ENCODE peak calls at places on chromosomes 16 and 17, in six cellular contexts. N is SK-N-SH, C is HCT116, S is H1, G is GM12878, I is HepG2. P is an unnamed sample.

GRCh38 chr17:73414171-73414955 is 102.6 kb upstream of the CDC42EP4 start:
- DNase-seq in N (no peak), C (no peak), S (no peak), G (no peak), I (no peak), P (no peak)

GRCh38 chr16:72060405-72060804 is 2.6 kb upstream of the HPR start:
- DNase-seq in N (no peak), C (no peak), S (no peak), G (no peak), I (no peak), P (no peak)

GRCh38 chr16:8673611-8674412 is 605 bp upstream of the ABAT start:
- DNase-seq in N (no peak), C (no peak), S (no peak), G (no peak), I (no peak), P (no peak)

GRCh38 chr16:19659554-19659953 is 58.5 kb downstream of the KNOP1 start:
- DNase-seq in N (no peak), C (no peak), S (no peak), G (no peak), I (no peak), P (no peak)

GRCh38 chr16:79247386-79247785 is 353.2 kb downstream of the MAF start:
- DNase-seq in N (no peak), C (no peak), S (no peak), G (no peak), I (no peak), P (peak)

GRCh38 chr17:69575346-69575761 is 160.9 kb downstream of the MAP2K6 start:
- DNase-seq in N (no peak), C (no peak), S (no peak), G (no peak), I (no peak), P (no peak)

GRCh38 chr17:14396542-14396941 is 95.7 kb downstream of the HS3ST3B1 start:
- DNase-seq in N (no peak), C (no peak), S (no peak), G (no peak), I (no peak), P (no peak)

GRCh38 chr17:59496178-59496577 is 69.2 kb upstream of the DHX40 start:
- DNase-seq in N (no peak), C (no peak), S (no peak), G (no peak), I (no peak), P (no peak)

GRCh38 chr16:55147401-55147800 is 176.6 kb upstream of the IRX6 start:
- DNase-seq in N (no peak), C (no peak), S (no peak), G (no peak), I (no peak), P (no peak)

GRCh38 chr17:82152556-82153294 is 54.7 kb upstream of the FASN start:
- DNase-seq in N (no peak), C (no peak), S (no peak), G (no peak), I (no peak), P (peak)

GRCh38 chr17:13996758-13997157 is 72.5 kb upstream of the COX10 start:
- DNase-seq in N (no peak), C (no peak), S (no peak), G (no peak), I (no peak), P (no peak)

GRCh38 chr17:6455321-6455705 is 11.1 kb downstream of the PIMREG start:
- DNase-seq in N (peak), C (no peak), S (peak), G (no peak), I (no peak), P (no peak)

GRCh38 chr17:63405741-63406261 is 40.3 kb downstream of the CYB561 start:
- DNase-seq in N (peak), C (peak), S (no peak), G (no peak), I (peak), P (peak)

GRCh38 chr17:40089085-40089895 is 11.1 kb downstream of the NR1D1 start:
- DNase-seq in N (no peak), C (no peak), S (no peak), G (no peak), I (no peak), P (no peak)

GRCh38 chr16:6852643-6853042 is 480.0 kb upstream of the RBFOX1 start:
- DNase-seq in N (no peak), C (no peak), S (no peak), G (no peak), I (no peak), P (no peak)

GRCh38 chr17:38731526-38732294 is 1.6 kb downstream of the CISD3 start:
- DNase-seq in N (no peak), C (no peak), S (no peak), G (no peak), I (no peak), P (no peak)

GRCh38 chr16:55040366-55041086 is 109.9 kb downstream of the IRX5 start:
- DNase-seq in N (no peak), C (no peak), S (no peak), G (no peak), I (no peak), P (no peak)

GRCh38 chr17:518047-518735 is 165.6 kb upstream of the RPH3AL start:
- DNase-seq in N (no peak), C (no peak), S (no peak), G (no peak), I (no peak), P (no peak)

GRCh38 chr16:59574296-59574695 is 840.2 kb upstream of the GOT2 start:
- DNase-seq in N (no peak), C (no peak), S (no peak), G (no peak), I (no peak), P (no peak)

GRCh38 chr17:50865060-50865867 is 890 bp downstream of the TOB1 start:
- DNase-seq in N (peak), C (peak), S (peak), G (no peak), I (peak), P (peak)

GRCh38 chr16:4814542-4815173 is 12.2 kb upstream of the ROGDI start:
- DNase-seq in N (no peak), C (no peak), S (no peak), G (no peak), I (no peak), P (no peak)

GRCh38 chr16:88570691-88571092 is 489 bp downstream of the ZC3H18 start:
- DNase-seq in N (no peak), C (no peak), S (no peak), G (no peak), I (no peak), P (peak)

GRCh38 chr17:61490540-61490975 is 38.3 kb downstream of the TBX4 start:
- DNase-seq in N (no peak), C (no peak), S (no peak), G (no peak), I (no peak), P (no peak)

GRCh38 chr16:83845263-83845662 is 37.5 kb downstream of the HSBP1 start:
- DNase-seq in N (no peak), C (no peak), S (no peak), G (no peak), I (no peak), P (no peak)

GRCh38 chr16:52924162-52924561 is 128.5 kb downstream of the CHD9NB start:
- DNase-seq in N (no peak), C (no peak), S (no peak), G (no peak), I (no peak), P (no peak)

GRCh38 chr17:51029568-51030463 is 90.9 kb downstream of the SPAG9 start:
- DNase-seq in N (no peak), C (no peak), S (no peak), G (no peak), I (no peak), P (no peak)

GRCh38 chr16:68760671-68761275 is 23.7 kb downstream of the CDH1 start:
- DNase-seq in N (no peak), C (no peak), S (no peak), G (peak), I (peak), P (no peak)

GRCh38 chr17:81090361-81091133 is 55.6 kb downstream of the BAIAP2 start:
- DNase-seq in N (peak), C (no peak), S (peak), G (no peak), I (no peak), P (peak)

GRCh38 chr16:57519796-57520360 is 16.5 kb downstream of the CCDC102A start:
- DNase-seq in N (peak), C (peak), S (peak), G (no peak), I (peak), P (peak)

GRCh38 chr16:88727871-88728270 is 21.6 kb downstream of the CTU2 start:
- DNase-seq in N (peak), C (no peak), S (no peak), G (no peak), I (no peak), P (no peak)

GRCh38 chr17:5759501-5759925 is 175.2 kb upstream of the NLRP1 start:
- DNase-seq in N (no peak), C (no peak), S (no peak), G (no peak), I (no peak), P (no peak)

GRCh38 chr16:12625068-12625467 is 178.6 kb downstream of the CPPED1 start:
- DNase-seq in N (no peak), C (no peak), S (no peak), G (no peak), I (no peak), P (no peak)
- TF ChIP-seq JUND in N (no peak), C (no peak), S (no peak), G (no peak), I (no peak), P (no peak)

DNA sequence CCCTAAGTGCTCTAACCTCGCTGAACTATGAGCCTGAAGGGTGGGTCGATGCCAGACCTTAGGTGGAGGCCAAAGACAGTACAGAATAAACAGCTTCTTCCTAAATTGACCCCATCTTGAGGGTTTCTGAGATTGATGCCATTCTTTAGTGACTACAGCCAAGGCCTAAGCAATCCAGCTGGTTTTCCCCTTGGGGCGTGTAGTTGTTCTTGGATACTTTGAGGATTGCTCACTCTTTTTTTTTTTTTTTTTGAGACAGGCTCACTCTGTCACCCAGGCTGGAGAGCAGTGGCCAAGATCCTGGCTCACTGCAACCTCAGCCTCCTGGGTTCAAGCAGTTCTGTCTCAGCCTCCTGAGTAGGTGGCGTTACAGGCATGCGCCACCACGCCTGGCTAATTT is 2.0 kb downstream of the OVCA2 start:
- DNase-seq in N (no peak), C (no peak), S (no peak), G (no peak), I (no peak), P (no peak)
- TF ChIP-seq JUND in N (no peak), C (no peak), S (no peak), G (no peak), I (no peak), P (no peak)

GRCh38 chr16:48102083-48103008 is 53.4 kb downstream of the ABCC12 start:
- DNase-seq in N (no peak), C (no peak), S (no peak), G (no peak), I (no peak), P (peak)

GRCh38 chr16:48098472-48098871 is 57.3 kb downstream of the ABCC12 start:
- DNase-seq in N (no peak), C (no peak), S (no peak), G (no peak), I (no peak), P (no peak)

GRCh38 chr16:48101069-48101674 is 54.6 kb downstream of the ABCC12 start:
- DNase-seq in N (no peak), C (no peak), S (no peak), G (peak), I (no peak), P (no peak)

DNA sequence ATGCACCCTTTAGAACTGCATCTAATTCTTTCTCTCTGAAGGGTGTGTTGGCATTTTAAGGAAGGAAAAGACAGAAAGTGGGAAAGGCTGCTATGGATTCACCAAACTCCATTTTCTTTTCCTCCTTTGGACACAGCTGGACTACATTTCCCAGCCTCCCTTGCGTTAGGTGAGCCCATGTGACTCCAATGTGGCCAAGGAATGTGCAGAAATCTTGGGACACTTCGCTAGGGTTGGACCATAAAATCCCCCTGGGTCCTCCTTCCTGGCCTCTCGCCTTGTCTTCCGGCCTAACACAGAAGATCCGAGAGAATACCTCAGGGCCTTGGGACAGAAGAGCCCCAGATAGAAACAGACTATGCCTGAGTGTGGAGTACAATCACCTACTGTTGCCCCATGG is 56.3 kb downstream of the ABCC12 start:
- DNase-seq in N (no peak), C (peak), S (no peak), G (no peak), I (no peak), P (peak)
- TF ChIP-seq JUND in N (no peak), C (no peak), S (no peak), G (no peak), I (no peak), P (no peak)

DNA sequence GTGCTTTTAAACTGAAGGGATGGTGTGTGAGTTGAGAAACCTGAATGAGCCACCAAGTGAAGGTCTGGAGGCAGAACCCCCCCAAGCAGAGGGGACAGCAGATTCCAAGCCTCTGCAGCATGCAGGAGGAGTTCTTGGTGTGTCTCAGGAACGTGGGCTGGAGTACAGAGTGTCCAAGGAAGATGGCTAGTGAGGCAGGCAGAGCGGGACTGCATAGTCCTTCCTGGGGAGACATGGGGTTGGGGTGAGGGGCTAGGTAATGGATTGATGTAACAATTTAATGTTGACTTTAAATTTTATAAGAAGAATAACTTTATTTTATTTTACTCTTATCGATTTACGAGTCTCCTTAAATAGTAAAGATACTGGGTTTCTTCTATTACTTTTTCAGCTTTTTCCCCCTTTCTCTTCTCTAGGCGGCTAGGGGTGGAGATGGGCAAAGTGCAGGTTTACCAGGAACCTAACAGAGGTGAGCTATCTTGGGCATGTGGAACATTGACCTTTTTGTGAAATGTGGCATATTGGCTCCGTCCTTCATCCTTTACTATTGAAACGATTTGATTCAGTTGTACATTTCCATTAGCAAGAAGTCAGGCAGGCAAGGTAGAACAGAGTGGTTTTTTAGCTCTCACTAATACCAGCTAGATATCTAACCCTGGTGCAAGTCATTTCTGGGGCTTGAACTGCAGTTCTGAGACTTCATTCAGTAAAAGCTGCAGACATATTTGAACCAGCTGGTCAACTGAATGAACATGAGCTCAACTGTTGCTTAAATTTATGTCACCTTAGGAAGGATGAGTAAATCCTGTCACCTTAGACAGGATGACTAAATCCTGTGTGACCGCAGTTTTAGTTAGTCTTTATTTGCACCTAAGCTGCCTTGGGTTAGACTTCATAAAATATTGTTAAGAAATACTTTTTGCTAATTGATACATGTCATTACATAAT is 9.2 kb downstream of the PRPSAP2 start:
- DNase-seq in N (no peak), C (no peak), S (no peak), G (no peak), I (peak), P (no peak)
- TF ChIP-seq JUND in N (no peak), C (no peak), S (no peak), G (no peak), I (no peak), P (no peak)

GRCh38 chr16:1822801-1823200 is 3.8 kb downstream of the HAGH start:
- DNase-seq in N (no peak), C (no peak), S (no peak), G (no peak), I (no peak), P (no peak)

GRCh38 chr16:1825864-1826690 is 548 bp downstream of the HAGH start:
- DNase-seq in N (peak), C (no peak), S (peak), G (no peak), I (peak), P (peak)

GRCh38 chr16:1821861-1822611 is 4.6 kb downstream of the HAGH start:
- DNase-seq in N (no peak), C (no peak), S (no peak), G (no peak), I (no peak), P (no peak)

GRCh38 chr16:1825381-1825863 is 1.2 kb downstream of the HAGH start:
- DNase-seq in N (no peak), C (no peak), S (no peak), G (no peak), I (peak), P (no peak)

DNA sequence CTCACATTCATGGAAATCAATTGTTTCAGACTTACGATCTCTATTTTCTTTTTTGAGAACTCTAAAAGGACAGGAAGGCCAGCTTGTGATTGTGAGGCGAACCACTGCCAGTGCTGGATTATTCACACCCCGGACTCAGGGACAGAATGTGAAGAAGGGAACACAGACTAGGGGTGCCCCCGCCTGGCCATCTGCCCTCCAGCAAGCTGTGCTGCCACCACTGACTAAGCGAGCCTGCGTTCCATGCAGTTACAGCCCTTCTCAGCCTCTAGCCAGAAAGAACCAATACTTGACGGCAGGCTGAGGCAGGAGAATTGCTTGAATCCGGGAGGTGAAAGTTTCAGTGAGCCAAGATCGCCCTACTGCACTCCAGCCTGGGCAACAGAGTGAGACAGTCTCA is 2.8 kb downstream of the HAGH start:
- DNase-seq in N (no peak), C (no peak), S (peak), G (no peak), I (peak), P (peak)
- TF ChIP-seq JUND in N (no peak), C (no peak), S (no peak), G (no peak), I (no peak), P (no peak)

DNA sequence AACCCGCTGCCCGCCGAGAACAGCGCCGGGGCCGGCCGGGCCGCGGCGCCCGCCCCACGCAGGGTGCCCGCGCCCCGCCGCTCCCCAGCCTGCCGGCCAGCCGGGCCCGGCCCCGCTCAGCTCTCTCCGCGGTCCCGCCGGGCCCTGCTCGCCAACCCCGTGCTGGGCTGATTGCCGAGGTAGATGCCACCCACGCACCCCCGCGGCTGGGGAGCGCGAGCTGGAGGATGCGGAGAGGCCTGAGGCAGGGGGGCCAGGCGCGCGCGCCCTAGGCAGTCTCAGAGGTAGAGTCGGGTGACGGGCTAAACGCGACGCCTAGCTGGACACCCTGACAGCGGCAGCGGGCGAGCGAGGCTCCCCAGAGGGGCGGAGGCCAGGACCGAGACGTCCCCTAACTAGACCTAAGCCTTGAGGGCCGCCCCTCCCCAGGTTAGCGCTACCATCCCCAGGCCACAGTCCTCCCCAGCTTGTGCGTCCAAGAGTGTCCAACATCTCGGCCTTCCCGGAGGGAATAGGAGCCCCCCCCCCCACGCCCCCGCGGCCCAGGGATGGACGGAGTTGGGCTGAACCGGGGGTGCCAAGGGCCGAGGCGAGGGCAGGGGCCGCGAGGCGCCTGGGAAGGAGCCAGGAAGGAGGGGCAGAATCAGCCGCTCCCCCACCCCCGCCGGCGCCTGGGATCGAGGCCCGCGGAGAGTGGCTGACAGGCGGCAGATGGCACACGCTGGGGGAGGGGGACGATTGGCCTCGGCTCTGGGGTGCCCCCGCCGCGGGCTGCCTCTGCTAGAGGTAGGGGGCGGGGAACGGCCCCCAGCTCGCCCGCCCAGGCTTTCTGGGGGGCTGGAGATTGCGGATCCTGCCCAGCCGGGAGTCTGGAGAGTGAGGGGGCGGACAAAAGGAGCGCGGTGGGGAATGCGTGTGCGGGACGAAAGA is 2.6 kb upstream of the ZNF423 start:
- DNase-seq in N (peak), C (no peak), S (peak), G (no peak), I (no peak), P (no peak)
- TF ChIP-seq JUND in N (no peak), C (no peak), S (no peak), G (no peak), I (no peak), P (no peak)